ENCODE peak calls at places on chromosomes 2 and 18, in seven cellular contexts. C is upper lobe of right lung, A is fibroblast of pulmonary artery, W is colonic mucosa, O is suprapubic skin, Y is HFF-Myc, H is cardiac muscle cell. I is an unnamed sample.

GRCh38 chr2:200396726-200397348 is 90.3 kb downstream of the SPATS2L start:
- DNase-seq in C (no peak), A (peak; percentile 76), W (no peak), O (no peak), Y (no peak), H (no peak), I (no peak)

GRCh38 chr2:217870528-217871011 is 132.2 kb downstream of the TNS1 start:
- DNase-seq in C (no peak), A (no peak), W (no peak), O (no peak), Y (no peak), H (no peak), I (no peak)

GRCh38 chr18:9290171-9290570 is 44.4 kb upstream of the TWSG1 start:
- DNase-seq in C (no peak), A (no peak), W (no peak), O (no peak), Y (peak; percentile 48), H (no peak), I (no peak)

GRCh38 chr2:79569048-79569447 is 56.2 kb downstream of the CTNNA2 start:
- DNase-seq in C (no peak), A (no peak), W (no peak), O (no peak), Y (no peak), H (no peak), I (no peak)

GRCh38 chr2:17830053-17831034 is 14.1 kb downstream of the MSGN1 start:
- DNase-seq in C (peak; percentile 83), A (peak; percentile 79), W (peak; percentile 86), O (no peak), Y (peak; percentile 59), H (peak; percentile 91), I (peak; percentile 95)

GRCh38 chr2:240439698-240440151 is 4.3 kb downstream of the GPC1 start:
- DNase-seq in C (peak; percentile 59), A (no peak), W (no peak), O (peak; percentile 58), Y (no peak), H (no peak), I (no peak)

GRCh38 chr2:216936954-216937357 is 77.1 kb upstream of the TNP1 start:
- DNase-seq in C (no peak), A (no peak), W (no peak), O (peak; percentile 70), Y (no peak), H (peak; percentile 45), I (no peak)

GRCh38 chr2:230018153-230018552 is 50.6 kb downstream of the SLC16A14 start:
- DNase-seq in C (no peak), A (peak; percentile 80), W (no peak), O (no peak), Y (peak; percentile 22), H (no peak), I (no peak)

GRCh38 chr2:25311866-25312575 is 29.7 kb downstream of the DNMT3A start:
- DNase-seq in C (no peak), A (no peak), W (no peak), O (no peak), Y (no peak), H (no peak), I (no peak)

GRCh38 chr2:145744541-145745386 is 1224.8 kb upstream of the ZEB2 start:
- DNase-seq in C (no peak), A (peak; percentile 87), W (no peak), O (no peak), Y (no peak), H (no peak), I (no peak)

GRCh38 chr18:7259482-7259881 is 28.6 kb downstream of the LRRC30 start:
- DNase-seq in C (no peak), A (no peak), W (no peak), O (no peak), Y (no peak), H (no peak), I (no peak)

GRCh38 chr2:9213477-9214051 is 7.0 kb downstream of the ASAP2 start:
- DNase-seq in C (no peak), A (no peak), W (no peak), O (no peak), Y (no peak), H (no peak), I (no peak)

GRCh38 chr2:174344716-174345472 is 10.1 kb downstream of the SP9 start:
- DNase-seq in C (no peak), A (peak; percentile 54), W (no peak), O (no peak), Y (peak; percentile 31), H (no peak), I (no peak)

GRCh38 chr18:38747153-38747552 is 1181.6 kb upstream of the CELF4 start:
- DNase-seq in C (no peak), A (no peak), W (no peak), O (no peak), Y (no peak), H (no peak), I (no peak)

GRCh38 chr2:236603361-236604015 is 33.9 kb downstream of the ACKR3 start:
- DNase-seq in C (peak; percentile 33), A (no peak), W (no peak), O (no peak), Y (no peak), H (no peak), I (no peak)

GRCh38 chr2:236608308-236608564 is 38.6 kb downstream of the ACKR3 start:
- DNase-seq in C (no peak), A (no peak), W (no peak), O (no peak), Y (peak; percentile 12), H (no peak), I (no peak)

GRCh38 chr2:236607471-236608307 is 38.1 kb downstream of the ACKR3 start:
- DNase-seq in C (peak; percentile 31), A (peak; percentile 3), W (no peak), O (no peak), Y (peak; percentile 11), H (no peak), I (no peak)

GRCh38 chr2:236604971-236605734 is 35.5 kb downstream of the ACKR3 start:
- DNase-seq in C (peak; percentile 58), A (no peak), W (no peak), O (no peak), Y (no peak), H (no peak), I (no peak)

DNA sequence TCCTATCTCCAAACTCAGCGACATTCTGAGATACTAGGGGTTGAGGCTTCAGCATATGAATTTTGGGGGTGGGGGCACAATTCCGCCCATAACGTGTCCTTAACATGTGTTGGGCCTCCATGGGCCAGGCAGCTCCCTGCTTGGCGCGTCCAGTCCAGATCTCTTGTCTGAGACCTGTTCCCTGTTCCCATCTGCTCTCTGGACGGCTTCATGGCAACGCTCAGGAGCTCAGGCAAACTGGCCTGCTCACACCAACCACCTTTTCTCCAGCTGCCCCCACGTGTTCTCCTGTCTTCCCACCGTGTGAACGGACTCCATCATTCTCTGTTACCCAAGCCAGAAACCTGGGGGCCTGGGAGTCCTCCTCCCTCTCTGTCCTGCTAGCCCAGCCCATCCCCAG is 36.4 kb downstream of the ACKR3 start:
- DNase-seq in C (peak; percentile 52), A (no peak), W (no peak), O (no peak), Y (no peak), H (no peak), I (no peak)
- TF ChIP-seq CTCF in C (no peak), A (no peak), W (no peak), O (no peak), Y (no peak), H (no peak), I (no peak)

GRCh38 chr18:3970929-3971328 is 484.2 kb downstream of the DLGAP1 start:
- DNase-seq in C (no peak), A (no peak), W (no peak), O (no peak), Y (no peak), H (peak; percentile 55), I (no peak)
- TF ChIP-seq CTCF in C (no peak), A (no peak), W (no peak), O (no peak), Y (peak; percentile 21), H (no peak), I (no peak)

GRCh38 chr2:149692837-149693518 is 105.4 kb upstream of the MMADHC start:
- DNase-seq in C (no peak), A (peak; percentile 10), W (no peak), O (no peak), Y (no peak), H (no peak), I (no peak)
- TF ChIP-seq CTCF in C (no peak), A (no peak), W (no peak), O (no peak), Y (no peak), H (no peak), I (no peak)

GRCh38 chr2:54763636-54764291 is 40.3 kb downstream of the EML6 start:
- DNase-seq in C (no peak), A (no peak), W (peak; percentile 30), O (no peak), Y (no peak), H (no peak), I (peak; percentile 31)
- TF ChIP-seq CTCF in C (peak; percentile 12), A (peak; percentile 32), W (no peak), O (no peak), Y (peak; percentile 33), H (peak; percentile 33), I (no peak)

GRCh38 chr18:45284174-45284573 is 331.1 kb upstream of the SLC14A2 start:
- DNase-seq in C (no peak), A (no peak), W (no peak), O (no peak), Y (no peak), H (no peak), I (no peak)
- TF ChIP-seq CTCF in C (no peak), A (no peak), W (no peak), O (no peak), Y (no peak), H (no peak), I (no peak)

I was measured in endothelial cell.